ENCODE peak calls at places on chromosomes 13 and 19, in six cellular contexts. One of them, this sample, is unnamed.

GRCh38 chr13:35157143-35157755 is 215.2 kb downstream of the NBEA start:
- DNase-seq in fibroblast of lung: peak; percentile 46
- DNase-seq in tibial artery: no peak
- DNase-seq in CD8-positive, alpha-beta T cell: no peak
- DNase-seq in left ventricle myocardium inferior: no peak
- DNase-seq in uterus: peak; percentile 25
- DNase-seq in this sample: no peak

GRCh38 chr19:47471733-47472457 is at the start of gene SLC8A2:
- DNase-seq in fibroblast of lung: peak; percentile 84
- DNase-seq in tibial artery: peak; percentile 88
- DNase-seq in CD8-positive, alpha-beta T cell: peak; percentile 57
- DNase-seq in left ventricle myocardium inferior: peak; percentile 63
- DNase-seq in uterus: peak; percentile 87
- DNase-seq in this sample: peak; percentile 54

GRCh38 chr19:17557461-17557860 is 2.0 kb downstream of the COLGALT1 start:
- DNase-seq in fibroblast of lung: no peak
- DNase-seq in tibial artery: no peak
- DNase-seq in CD8-positive, alpha-beta T cell: no peak
- DNase-seq in left ventricle myocardium inferior: no peak
- DNase-seq in uterus: no peak
- DNase-seq in this sample: no peak

GRCh38 chr19:33296473-33297060 is 5.8 kb downstream of the CEBPA start:
- DNase-seq in fibroblast of lung: no peak
- DNase-seq in tibial artery: no peak
- DNase-seq in CD8-positive, alpha-beta T cell: no peak
- DNase-seq in left ventricle myocardium inferior: no peak
- DNase-seq in uterus: peak; percentile 17
- DNase-seq in this sample: no peak

GRCh38 chr19:2743099-2743498 is 3.3 kb upstream of the SLC39A3 start:
- DNase-seq in fibroblast of lung: no peak
- DNase-seq in tibial artery: no peak
- DNase-seq in CD8-positive, alpha-beta T cell: no peak
- DNase-seq in left ventricle myocardium inferior: no peak
- DNase-seq in uterus: no peak
- DNase-seq in this sample: no peak

GRCh38 chr13:95497307-95497943 is 55.1 kb upstream of the CLDN10 start:
- DNase-seq in fibroblast of lung: no peak
- DNase-seq in tibial artery: no peak
- DNase-seq in CD8-positive, alpha-beta T cell: no peak
- DNase-seq in left ventricle myocardium inferior: peak; percentile 68
- DNase-seq in uterus: no peak
- DNase-seq in this sample: no peak

GRCh38 chr13:102141625-102142472 is 260.0 kb downstream of the FGF14 start:
- DNase-seq in fibroblast of lung: peak; percentile 23
- DNase-seq in tibial artery: no peak
- DNase-seq in CD8-positive, alpha-beta T cell: no peak
- DNase-seq in left ventricle myocardium inferior: no peak
- DNase-seq in uterus: no peak
- DNase-seq in this sample: no peak

GRCh38 chr13:112117955-112118302 is 51.0 kb downstream of the SOX1 start:
- DNase-seq in fibroblast of lung: no peak
- DNase-seq in tibial artery: peak; percentile 43
- DNase-seq in CD8-positive, alpha-beta T cell: peak; percentile 39
- DNase-seq in left ventricle myocardium inferior: no peak
- DNase-seq in uterus: no peak
- DNase-seq in this sample: no peak

GRCh38 chr13:112861876-112862615 is 107.0 kb upstream of the MCF2L start:
- DNase-seq in fibroblast of lung: no peak
- DNase-seq in tibial artery: no peak
- DNase-seq in CD8-positive, alpha-beta T cell: no peak
- DNase-seq in left ventricle myocardium inferior: no peak
- DNase-seq in uterus: no peak
- DNase-seq in this sample: no peak

GRCh38 chr19:48573163-48573505 is 21.2 kb downstream of the SULT2B1 start:
- DNase-seq in fibroblast of lung: no peak
- DNase-seq in tibial artery: no peak
- DNase-seq in CD8-positive, alpha-beta T cell: no peak
- DNase-seq in left ventricle myocardium inferior: peak; percentile 31
- DNase-seq in uterus: no peak
- DNase-seq in this sample: no peak

GRCh38 chr19:33227242-33227650 is 1.6 kb upstream of the SLC7A10 start:
- DNase-seq in fibroblast of lung: peak; percentile 53
- DNase-seq in tibial artery: no peak
- DNase-seq in CD8-positive, alpha-beta T cell: no peak
- DNase-seq in left ventricle myocardium inferior: no peak
- DNase-seq in uterus: no peak
- DNase-seq in this sample: no peak

GRCh38 chr19:10339380-10339960 is at the start of gene ICAM3:
- DNase-seq in fibroblast of lung: no peak
- DNase-seq in tibial artery: no peak
- DNase-seq in CD8-positive, alpha-beta T cell: peak; percentile 83
- DNase-seq in left ventricle myocardium inferior: peak; percentile 32
- DNase-seq in uterus: no peak
- DNase-seq in this sample: peak; percentile 38

GRCh38 chr19:7550987-7551761 is 15.7 kb downstream of the PNPLA6 start:
- DNase-seq in fibroblast of lung: peak; percentile 47
- DNase-seq in tibial artery: peak; percentile 82
- DNase-seq in CD8-positive, alpha-beta T cell: no peak
- DNase-seq in left ventricle myocardium inferior: peak; percentile 62
- DNase-seq in uterus: peak; percentile 68
- DNase-seq in this sample: no peak

GRCh38 chr19:56671613-56671994 is at the start of gene ZNF835:
- DNase-seq in fibroblast of lung: peak; percentile 2
- DNase-seq in tibial artery: peak; percentile 94
- DNase-seq in CD8-positive, alpha-beta T cell: peak; percentile 86
- DNase-seq in left ventricle myocardium inferior: peak; percentile 97
- DNase-seq in uterus: peak; percentile 94
- DNase-seq in this sample: peak; percentile 67

GRCh38 chr13:59774511-59774911 is 389.2 kb downstream of the DIAPH3 start:
- DNase-seq in fibroblast of lung: peak; percentile 82
- DNase-seq in tibial artery: no peak
- DNase-seq in CD8-positive, alpha-beta T cell: no peak
- DNase-seq in left ventricle myocardium inferior: no peak
- DNase-seq in uterus: no peak
- DNase-seq in this sample: no peak

GRCh38 chr19:14517446-14517839 is 754 bp downstream of the DNAJB1 start:
- DNase-seq in fibroblast of lung: no peak
- DNase-seq in tibial artery: no peak
- DNase-seq in CD8-positive, alpha-beta T cell: no peak
- DNase-seq in left ventricle myocardium inferior: no peak
- DNase-seq in uterus: no peak
- DNase-seq in this sample: no peak

GRCh38 chr19:29268721-29269483 is 56.0 kb upstream of the UQCRFS1 start:
- DNase-seq in fibroblast of lung: no peak
- DNase-seq in tibial artery: peak; percentile 40
- DNase-seq in CD8-positive, alpha-beta T cell: peak; percentile 23
- DNase-seq in left ventricle myocardium inferior: no peak
- DNase-seq in uterus: no peak
- DNase-seq in this sample: no peak

GRCh38 chr13:40139896-40140520 is 484.5 kb downstream of the COG6 start:
- DNase-seq in fibroblast of lung: no peak
- DNase-seq in tibial artery: no peak
- DNase-seq in CD8-positive, alpha-beta T cell: no peak
- DNase-seq in left ventricle myocardium inferior: no peak
- DNase-seq in uterus: no peak
- DNase-seq in this sample: no peak

GRCh38 chr13:63012016-63012415 is 1596.4 kb upstream of the PCDH20 start:
- DNase-seq in fibroblast of lung: no peak
- DNase-seq in tibial artery: no peak
- DNase-seq in CD8-positive, alpha-beta T cell: no peak
- DNase-seq in left ventricle myocardium inferior: no peak
- DNase-seq in uterus: no peak
- DNase-seq in this sample: no peak

GRCh38 chr19:35346193-35347052 is 1.3 kb upstream of the FFAR1 start:
- DNase-seq in fibroblast of lung: no peak
- DNase-seq in tibial artery: peak; percentile 54
- DNase-seq in CD8-positive, alpha-beta T cell: peak; percentile 73
- DNase-seq in left ventricle myocardium inferior: no peak
- DNase-seq in uterus: no peak
- DNase-seq in this sample: peak; percentile 59

GRCh38 chr13:34294483-34295129 is 476.7 kb downstream of the RFC3 start:
- DNase-seq in fibroblast of lung: peak; percentile 42
- DNase-seq in tibial artery: no peak
- DNase-seq in CD8-positive, alpha-beta T cell: no peak
- DNase-seq in left ventricle myocardium inferior: peak; percentile 18
- DNase-seq in uterus: no peak
- DNase-seq in this sample: no peak

GRCh38 chr13:75222031-75222430 is 259.9 kb downstream of the TBC1D4 start:
- DNase-seq in fibroblast of lung: peak; percentile 54
- DNase-seq in tibial artery: no peak
- DNase-seq in CD8-positive, alpha-beta T cell: no peak
- DNase-seq in left ventricle myocardium inferior: no peak
- DNase-seq in uterus: no peak
- DNase-seq in this sample: no peak

GRCh38 chr13:50290186-50290585 is 274.9 kb downstream of the KCNRG start:
- DNase-seq in fibroblast of lung: no peak
- DNase-seq in tibial artery: no peak
- DNase-seq in CD8-positive, alpha-beta T cell: no peak
- DNase-seq in left ventricle myocardium inferior: no peak
- DNase-seq in uterus: no peak
- DNase-seq in this sample: no peak

GRCh38 chr13:102405499-102406079 is 3.7 kb upstream of the FGF14 start:
- DNase-seq in fibroblast of lung: peak; percentile 5
- DNase-seq in tibial artery: no peak
- DNase-seq in CD8-positive, alpha-beta T cell: no peak
- DNase-seq in left ventricle myocardium inferior: no peak
- DNase-seq in uterus: no peak
- DNase-seq in this sample: no peak

GRCh38 chr19:18590273-18591272 is 2.0 kb downstream of the REX1BD start:
- DNase-seq in fibroblast of lung: peak; percentile 82
- DNase-seq in tibial artery: peak; percentile 85
- DNase-seq in CD8-positive, alpha-beta T cell: no peak
- DNase-seq in left ventricle myocardium inferior: no peak
- DNase-seq in uterus: no peak
- DNase-seq in this sample: no peak

GRCh38 chr13:20306039-20306438 is 73.9 kb upstream of the GJB6 start:
- DNase-seq in fibroblast of lung: no peak
- DNase-seq in tibial artery: no peak
- DNase-seq in CD8-positive, alpha-beta T cell: no peak
- DNase-seq in left ventricle myocardium inferior: no peak
- DNase-seq in uterus: no peak
- DNase-seq in this sample: no peak

GRCh38 chr19:39411006-39411831 is 1.2 kb upstream of the PLEKHG2 start:
- DNase-seq in fibroblast of lung: peak; percentile 36
- DNase-seq in tibial artery: peak; percentile 85
- DNase-seq in CD8-positive, alpha-beta T cell: no peak
- DNase-seq in left ventricle myocardium inferior: no peak
- DNase-seq in uterus: peak; percentile 73
- DNase-seq in this sample: peak; percentile 30

GRCh38 chr13:75670496-75670895 is 34.4 kb downstream of the LMO7 start:
- DNase-seq in fibroblast of lung: peak; percentile 32
- DNase-seq in tibial artery: no peak
- DNase-seq in CD8-positive, alpha-beta T cell: no peak
- DNase-seq in left ventricle myocardium inferior: no peak
- DNase-seq in uterus: no peak
- DNase-seq in this sample: no peak

GRCh38 chr13:90622547-90622946 is 724.9 kb upstream of the MIR17HG start:
- DNase-seq in fibroblast of lung: peak; percentile 66
- DNase-seq in tibial artery: no peak
- DNase-seq in CD8-positive, alpha-beta T cell: no peak
- DNase-seq in left ventricle myocardium inferior: no peak
- DNase-seq in uterus: no peak
- DNase-seq in this sample: no peak

GRCh38 chr19:48325265-48325910 is at the start of gene EMP3:
- DNase-seq in fibroblast of lung: peak; percentile 91
- DNase-seq in tibial artery: peak; percentile 95
- DNase-seq in CD8-positive, alpha-beta T cell: peak; percentile 89
- DNase-seq in left ventricle myocardium inferior: peak; percentile 82
- DNase-seq in uterus: peak; percentile 91
- DNase-seq in this sample: peak; percentile 72

GRCh38 chr19:52492201-52492960 is 35.1 kb upstream of the ZNF808 start:
- DNase-seq in fibroblast of lung: no peak
- DNase-seq in tibial artery: peak; percentile 64
- DNase-seq in CD8-positive, alpha-beta T cell: no peak
- DNase-seq in left ventricle myocardium inferior: no peak
- DNase-seq in uterus: no peak
- DNase-seq in this sample: no peak
- H3K9me3 ChIP-seq in fibroblast of lung: no peaks in the 10 kb centered on the region
- H3K9me3 ChIP-seq in tibial artery: peaks cover 36% of the 10 kb centered on the region
- H3K9me3 ChIP-seq in CD8-positive, alpha-beta T cell: peaks cover 4% of the 10 kb centered on the region
- H3K9me3 ChIP-seq in left ventricle myocardium inferior: peaks cover 99% of the 10 kb centered on the region
- H3K9me3 ChIP-seq in uterus: no peaks in the 10 kb centered on the region
- H3K9me3 ChIP-seq in this sample: no peaks in the 10 kb centered on the region

GRCh38 chr19:51861870-51862622 is 25.7 kb downstream of the ZNF577 start:
- DNase-seq in fibroblast of lung: no peak
- DNase-seq in tibial artery: no peak
- DNase-seq in CD8-positive, alpha-beta T cell: no peak
- DNase-seq in left ventricle myocardium inferior: no peak
- DNase-seq in uterus: no peak
- DNase-seq in this sample: no peak
- H3K9me3 ChIP-seq in fibroblast of lung: no peaks in the 10 kb centered on the region
- H3K9me3 ChIP-seq in tibial artery: peaks cover 82% of the 10 kb centered on the region
- H3K9me3 ChIP-seq in CD8-positive, alpha-beta T cell: peaks cover 62% of the 10 kb centered on the region
- H3K9me3 ChIP-seq in left ventricle myocardium inferior: peaks cover 100% of the 10 kb centered on the region
- H3K9me3 ChIP-seq in uterus: no peaks in the 10 kb centered on the region
- H3K9me3 ChIP-seq in this sample: peaks cover 52% of the 10 kb centered on the region

DNA sequence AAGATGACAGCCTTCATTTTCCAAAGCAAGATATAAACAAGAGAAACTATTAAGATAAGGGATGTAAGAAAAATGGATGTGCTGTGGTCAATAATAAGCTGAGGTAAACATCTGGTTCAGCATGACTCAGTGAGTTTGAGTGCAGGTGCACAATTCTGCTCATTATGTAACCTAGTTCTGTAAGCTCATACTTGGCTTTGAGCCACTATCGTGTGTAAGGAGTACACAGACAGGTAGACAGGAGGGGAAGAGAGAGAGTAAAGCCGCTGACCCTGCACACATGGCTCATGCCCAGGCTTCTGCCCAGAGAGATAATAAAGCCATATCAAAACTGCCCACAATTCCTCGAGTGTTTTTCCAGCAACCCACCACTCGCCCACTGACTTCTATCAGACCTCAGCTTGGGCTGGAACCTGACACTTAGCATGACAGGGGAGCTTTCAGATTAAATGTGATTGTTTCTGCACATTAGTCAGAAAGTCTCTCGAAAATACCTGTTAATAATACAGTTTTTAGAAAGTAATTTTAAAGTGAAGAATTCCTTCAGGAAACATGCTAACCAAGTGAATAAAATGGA is 51.7 kb downstream of the ZNF91 start:
- DNase-seq in fibroblast of lung: peak; percentile 7
- DNase-seq in tibial artery: no peak
- DNase-seq in CD8-positive, alpha-beta T cell: no peak
- DNase-seq in left ventricle myocardium inferior: no peak
- DNase-seq in uterus: no peak
- DNase-seq in this sample: no peak
- H3K9me3 ChIP-seq in fibroblast of lung: peaks cover 2% of the 10 kb centered on the region
- H3K9me3 ChIP-seq in tibial artery: peaks cover 56% of the 10 kb centered on the region
- H3K9me3 ChIP-seq in CD8-positive, alpha-beta T cell: peaks cover 45% of the 10 kb centered on the region
- H3K9me3 ChIP-seq in left ventricle myocardium inferior: peaks cover 99% of the 10 kb centered on the region
- H3K9me3 ChIP-seq in uterus: no peaks in the 10 kb centered on the region
- H3K9me3 ChIP-seq in this sample: peaks cover 31% of the 10 kb centered on the region

GRCh38 chr13:99973786-99974185 is 2.2 kb upstream of the ZIC5 start:
- DNase-seq in fibroblast of lung: no peak
- DNase-seq in tibial artery: no peak
- DNase-seq in CD8-positive, alpha-beta T cell: no peak
- DNase-seq in left ventricle myocardium inferior: no peak
- DNase-seq in uterus: no peak
- DNase-seq in this sample: no peak
- H3K9me3 ChIP-seq in fibroblast of lung: no peaks in the 10 kb centered on the region
- H3K9me3 ChIP-seq in tibial artery: no peaks in the 10 kb centered on the region
- H3K9me3 ChIP-seq in CD8-positive, alpha-beta T cell: peaks cover 12% of the 10 kb centered on the region
- H3K9me3 ChIP-seq in left ventricle myocardium inferior: peaks cover 4% of the 10 kb centered on the region
- H3K9me3 ChIP-seq in uterus: no peaks in the 10 kb centered on the region
- H3K9me3 ChIP-seq in this sample: peaks cover 20% of the 10 kb centered on the region

GRCh38 chr19:52114691-52115090 is 19.1 kb upstream of the ZNF841 start:
- DNase-seq in fibroblast of lung: no peak
- DNase-seq in tibial artery: no peak
- DNase-seq in CD8-positive, alpha-beta T cell: no peak
- DNase-seq in left ventricle myocardium inferior: no peak
- DNase-seq in uterus: no peak
- DNase-seq in this sample: no peak
- H3K9me3 ChIP-seq in fibroblast of lung: peaks cover 14% of the 10 kb centered on the region
- H3K9me3 ChIP-seq in tibial artery: peaks cover 96% of the 10 kb centered on the region
- H3K9me3 ChIP-seq in CD8-positive, alpha-beta T cell: peaks cover 90% of the 10 kb centered on the region
- H3K9me3 ChIP-seq in left ventricle myocardium inferior: peaks cover 100% of the 10 kb centered on the region
- H3K9me3 ChIP-seq in uterus: peaks cover 17% of the 10 kb centered on the region
- H3K9me3 ChIP-seq in this sample: peaks cover 61% of the 10 kb centered on the region